ENCODE peak calls at places on chromosomes 16 and 17, in seven cellular contexts. I is Peyer's patch; D is right atrium auricular region; G is CD8-positive, alpha-beta T cell; W is spleen; E is suprapubic skin; X is heart right ventricle. B is an unnamed sample. For H3K4me1, the result is how much of the 10 kb centered on the place peaks cover.

GRCh38 chr16:22326771-22327445 is 29.7 kb downstream of the POLR3E start:
- DNase-seq in G (peak), I (no peak), X (no peak), E (no peak), D (peak), W (no peak), B (no peak)

GRCh38 chr17:60080545-60080944 is 1.8 kb upstream of the HEATR6 start:
- DNase-seq in W (no peak), G (no peak), D (no peak), E (no peak), I (no peak), X (no peak), B (no peak)

GRCh38 chr17:77729587-77729986 is 228.9 kb upstream of the TNRC6C start:
- DNase-seq in X (no peak), D (peak), G (no peak), I (no peak), W (no peak), E (no peak), B (no peak)

GRCh38 chr16:66107661-66108060 is 258.8 kb upstream of the CDH5 start:
- DNase-seq in I (no peak), G (no peak), D (no peak), E (no peak), W (no peak), X (no peak), B (no peak)

GRCh38 chr16:2514333-2515179 is 804 bp downstream of the ATP6V0C start:
- DNase-seq in D (no peak), X (no peak), G (peak), I (peak), E (peak), W (peak), B (peak)

GRCh38 chr16:10080031-10080772 is 102.0 kb downstream of the GRIN2A start:
- DNase-seq in I (no peak), G (no peak), D (peak), E (no peak), W (no peak), X (peak), B (peak)

GRCh38 chr16:1929578-1930337 is 11.5 kb upstream of the HS3ST6 start:
- DNase-seq in W (peak), X (peak), D (peak), G (peak), E (peak), I (peak), B (peak)

GRCh38 chr17:82278786-82279379 is 5.4 kb upstream of the CSNK1D start:
- DNase-seq in E (no peak), W (peak), I (no peak), D (no peak), G (no peak), X (no peak), B (no peak)

GRCh38 chr17:46929413-46929812 is 6.5 kb downstream of the GOSR2 start:
- DNase-seq in X (no peak), I (no peak), E (no peak), W (no peak), D (no peak), G (no peak), B (peak)

DNA sequence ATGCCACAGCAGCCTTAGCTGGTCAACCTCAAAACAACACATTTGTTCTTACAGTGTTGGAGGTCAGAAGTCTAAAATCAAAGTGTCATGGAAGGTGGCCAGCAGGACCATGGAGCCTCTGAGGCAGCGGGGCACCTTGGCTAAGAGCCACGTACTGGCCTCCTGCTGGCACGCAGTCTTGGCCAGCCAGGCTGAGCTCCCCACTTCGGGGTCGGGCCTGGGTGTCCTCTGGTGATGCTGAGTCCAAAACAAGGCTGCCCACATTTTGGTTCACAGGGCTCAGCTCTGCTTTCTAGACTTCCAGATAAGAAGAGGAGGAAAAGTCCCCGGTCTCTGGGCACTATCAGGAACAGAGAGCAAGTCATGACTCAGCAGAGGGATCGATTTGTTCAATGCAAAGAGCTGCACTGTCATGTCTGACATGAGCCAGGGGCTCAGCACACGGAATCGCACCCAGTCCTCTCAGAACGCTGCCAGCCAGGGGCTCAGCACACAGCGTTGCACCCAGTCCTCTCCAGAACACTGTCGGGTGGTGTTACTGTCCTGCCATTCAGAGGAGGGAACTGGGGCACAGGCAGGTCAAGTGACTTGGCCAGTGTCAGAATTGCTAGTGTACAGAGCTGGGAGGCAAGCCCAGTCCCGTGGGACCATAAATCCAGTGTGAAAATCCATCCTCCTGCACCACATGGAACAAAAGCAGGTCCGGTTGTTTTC is 2.5 kb downstream of the LGALS9 start:
- DNase-seq in D (no peak), I (no peak), X (no peak), E (no peak), G (no peak), W (peak), B (peak)
- H3K4me1 ChIP-seq in D (under half), I (under half), X (half or more), E (under half), G (under half), W (under half), B (under half)

GRCh38 chr17:72259977-72260376 is 139.2 kb downstream of the SOX9 start:
- DNase-seq in G (no peak), X (no peak), E (no peak), D (no peak), I (no peak), W (no peak), B (peak)

GRCh38 chr17:72253597-72253996 is 132.8 kb downstream of the SOX9 start:
- DNase-seq in W (no peak), D (no peak), E (no peak), I (no peak), X (no peak), G (no peak), B (no peak)

GRCh38 chr17:72258711-72259110 is 137.9 kb downstream of the SOX9 start:
- DNase-seq in I (no peak), D (no peak), E (no peak), W (no peak), G (no peak), X (no peak), B (no peak)

GRCh38 chr17:72254808-72255449 is 134.1 kb downstream of the SOX9 start:
- DNase-seq in D (no peak), I (no peak), X (no peak), G (no peak), W (no peak), E (no peak), B (peak)

DNA sequence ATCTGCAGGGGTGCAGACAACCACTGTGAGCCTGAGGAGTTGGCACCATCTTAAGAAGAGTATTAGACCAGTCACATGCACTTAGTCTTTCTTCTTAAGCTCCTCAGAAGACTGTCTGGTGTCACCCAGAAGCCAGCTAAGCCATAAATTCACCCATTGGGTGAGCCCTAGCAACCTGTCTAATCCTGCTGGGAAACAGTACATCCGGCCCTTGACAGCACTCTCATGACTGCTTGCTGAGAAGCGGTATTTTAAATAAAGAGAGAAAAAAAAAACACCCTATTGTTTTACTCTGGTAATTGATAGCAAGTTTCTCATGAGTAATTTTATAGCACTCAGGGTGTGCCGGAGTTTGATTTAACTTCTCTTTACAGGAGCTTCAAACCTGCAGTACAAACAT is 134.7 kb downstream of the SOX9 start:
- DNase-seq in W (no peak), I (no peak), X (no peak), G (no peak), E (no peak), D (no peak), B (peak)
- H3K27ac ChIP-seq in W (no peak), I (peak), X (no peak), G (no peak), E (no peak), D (no peak), B (peak)

DNA sequence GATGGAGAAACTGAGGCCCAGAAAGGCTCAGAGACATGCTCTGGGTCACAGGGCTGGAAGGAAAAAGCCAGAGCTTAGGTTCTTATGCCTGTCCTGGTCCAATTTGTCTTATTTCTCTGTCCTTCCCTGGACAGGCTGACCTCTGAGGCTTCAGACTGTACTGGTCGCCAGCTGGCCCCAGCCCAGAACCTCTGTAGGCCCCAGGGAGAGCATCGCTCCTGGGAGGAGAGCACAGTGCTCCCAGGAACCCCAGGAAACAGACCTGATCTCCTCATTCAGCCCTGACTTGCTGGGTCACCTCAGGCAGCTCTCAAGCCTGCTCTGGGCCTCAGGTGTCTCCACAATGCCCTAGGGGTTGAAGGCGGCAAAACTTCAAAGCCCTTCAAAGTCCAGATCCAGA is 4.9 kb downstream of the DRC7 start:
- DNase-seq in D (no peak), E (no peak), I (no peak), W (no peak), G (no peak), X (no peak), B (no peak)
- H3K4me1 ChIP-seq in D (under half), E (under half), I (under half), W (under half), G (under half), X (under half), B (under half)

GRCh38 chr17:80425835-80426426 is 11.0 kb downstream of the ENDOV start:
- DNase-seq in W (peak), G (no peak), I (no peak), E (no peak), X (no peak), D (no peak), B (no peak)
- H3K27ac ChIP-seq in W (no peak), G (no peak), I (no peak), E (no peak), X (no peak), D (no peak), B (no peak)

DNA sequence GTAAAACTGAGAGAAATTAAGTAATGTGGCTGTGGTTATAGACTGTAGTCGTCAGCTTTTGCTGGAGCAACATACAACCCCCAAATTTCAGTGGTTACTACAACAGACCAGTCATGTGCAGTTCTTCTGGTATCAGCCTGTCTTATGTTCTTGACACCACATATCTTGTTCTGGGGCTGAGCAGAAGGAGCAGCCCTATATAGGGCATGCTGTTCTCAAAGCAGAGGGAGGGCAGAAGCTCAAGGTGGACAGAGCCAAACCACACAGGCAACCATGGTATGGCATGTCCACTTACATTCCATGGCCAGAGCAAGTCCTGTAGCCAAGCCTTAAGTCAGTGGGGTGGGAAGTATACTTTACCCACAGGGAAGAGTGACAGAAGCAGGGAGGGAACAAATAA is 7.7 kb downstream of the PRKAR1A start:
- DNase-seq in E (no peak), X (no peak), W (no peak), D (no peak), I (no peak), G (no peak), B (no peak)
- H3K4me1 ChIP-seq in E (under half), X (half or more), W (under half), D (under half), I (under half), G (under half), B (under half)

GRCh38 chr17:34176440-34176839 is 78.6 kb upstream of the CCL2 start:
- DNase-seq in X (no peak), I (no peak), W (no peak), E (no peak), D (no peak), G (no peak), B (no peak)

GRCh38 chr17:34182036-34182803 is 72.9 kb upstream of the CCL2 start:
- DNase-seq in G (no peak), W (no peak), D (no peak), I (no peak), X (no peak), E (no peak), B (no peak)

GRCh38 chr17:34173221-34173620 is 81.9 kb upstream of the CCL2 start:
- DNase-seq in X (no peak), E (no peak), W (no peak), G (no peak), D (no peak), I (no peak), B (no peak)

GRCh38 chr17:34177642-34178041 is 77.4 kb upstream of the CCL2 start:
- DNase-seq in D (no peak), I (no peak), X (no peak), G (no peak), E (no peak), W (no peak), B (no peak)

GRCh38 chr17:34178047-34178446 is 77.0 kb upstream of the CCL2 start:
- DNase-seq in D (no peak), I (no peak), G (no peak), E (no peak), W (no peak), X (no peak), B (no peak)
- H3K27ac ChIP-seq in D (peak), I (peak), G (no peak), E (no peak), W (no peak), X (peak), B (no peak)